ENCODE peak calls at places on chromosomes 2 and 18, in seven cellular contexts. O is AG04450, F is Panc1, M is lung, X is mesenchymal stem cell, E is body of pancreas, Y is transverse colon. R is an unnamed sample. For H3K9me3, the result is how much of the 10 kb centered on the place peaks cover.

GRCh38 chr18:67600781-67601180 is 84.3 kb upstream of the DSEL start:
- DNase-seq in O (no peak), F (no peak), M (no peak), X (no peak), E (no peak), Y (no peak), R (no peak)

GRCh38 chr2:231661422-231662027 is 46.8 kb upstream of the PTMA start:
- DNase-seq in O (no peak), F (no peak), M (no peak), X (no peak), E (no peak), Y (no peak), R (no peak)

GRCh38 chr2:49837894-49838293 is 683.6 kb upstream of the FSHR start:
- DNase-seq in O (no peak), F (no peak), M (no peak), X (no peak), E (no peak), Y (no peak), R (no peak)

GRCh38 chr18:48695671-48696070 is 156.8 kb downstream of the CTIF start:
- DNase-seq in O (no peak), F (no peak), M (no peak), X (no peak), E (no peak), Y (no peak), R (no peak)

GRCh38 chr2:33476100-33476792 is at the start of gene RASGRP3:
- DNase-seq in O (peak), F (peak), M (peak), X (peak), E (peak), Y (peak), R (peak)

GRCh38 chr2:3435440-3435839 is 55.9 kb downstream of the TRAPPC12 start:
- DNase-seq in O (no peak), F (no peak), M (no peak), X (no peak), E (no peak), Y (no peak), R (peak)

GRCh38 chr2:166127217-166128155 is at the start of gene SCN1A:
- DNase-seq in O (peak), F (peak), M (no peak), X (peak), E (no peak), Y (no peak), R (peak)

GRCh38 chr2:75292826-75293225 is 93.5 kb upstream of the TACR1 start:
- DNase-seq in O (no peak), F (no peak), M (no peak), X (no peak), E (no peak), Y (no peak), R (no peak)

GRCh38 chr2:130894326-130894942 is 57.7 kb downstream of the ARHGEF4 start:
- DNase-seq in O (no peak), F (no peak), M (no peak), X (no peak), E (no peak), Y (no peak), R (no peak)

GRCh38 chr2:83238111-83238510 is 1221.0 kb downstream of the SUCLG1 start:
- DNase-seq in O (no peak), F (no peak), M (no peak), X (no peak), E (no peak), Y (no peak), R (no peak)

GRCh38 chr2:141021109-141021508 is 1109.7 kb downstream of the LRP1B start:
- DNase-seq in O (peak), F (peak), M (no peak), X (peak), E (no peak), Y (no peak), R (no peak)

GRCh38 chr2:137872577-137872976 is 91.7 kb upstream of the HNMT start:
- DNase-seq in O (no peak), F (no peak), M (no peak), X (no peak), E (no peak), Y (no peak), R (no peak)

GRCh38 chr2:225468131-225468530 is 68.6 kb downstream of the NYAP2 start:
- DNase-seq in O (no peak), F (no peak), M (no peak), X (no peak), E (no peak), Y (no peak), R (no peak)

GRCh38 chr18:32769242-32770180 is 3.3 kb downstream of the KLHL14 start:
- DNase-seq in O (no peak), F (no peak), M (no peak), X (peak), E (peak), Y (no peak), R (no peak)

GRCh38 chr18:60556326-60556725 is 183.8 kb upstream of the MC4R start:
- DNase-seq in O (no peak), F (no peak), M (no peak), X (no peak), E (no peak), Y (no peak), R (no peak)

GRCh38 chr2:199463000-199463692 is 5.4 kb upstream of the SATB2 start:
- DNase-seq in O (no peak), F (no peak), M (peak), X (peak), E (peak), Y (peak), R (peak)

GRCh38 chr2:157468931-157469708 is 25.2 kb upstream of the CYTIP start:
- DNase-seq in O (no peak), F (no peak), M (no peak), X (peak), E (no peak), Y (no peak), R (peak)

GRCh38 chr2:173354073-173354600 is 535 bp upstream of the CDCA7 start:
- DNase-seq in O (no peak), F (no peak), M (no peak), X (peak), E (no peak), Y (no peak), R (peak)

GRCh38 chr2:234476766-234477165 is 20.1 kb downstream of the ARL4C start:
- DNase-seq in O (no peak), F (no peak), M (no peak), X (no peak), E (no peak), Y (no peak), R (no peak)

GRCh38 chr18:8988262-8988871 is 114.1 kb upstream of the NDUFV2 start:
- DNase-seq in O (no peak), F (peak), M (peak), X (peak), E (peak), Y (peak), R (peak)

GRCh38 chr18:30763913-30764350 is 278.6 kb downstream of the DSC3 start:
- DNase-seq in O (no peak), F (no peak), M (no peak), X (peak), E (no peak), Y (no peak), R (no peak)

GRCh38 chr2:106519767-106520166 is 32.6 kb downstream of the CD8B2 start:
- DNase-seq in O (no peak), F (no peak), M (no peak), X (no peak), E (no peak), Y (no peak), R (no peak)

GRCh38 chr2:189629553-189630453 is 31.5 kb upstream of the ASNSD1 start:
- DNase-seq in O (no peak), F (no peak), M (no peak), X (peak), E (no peak), Y (no peak), R (no peak)

GRCh38 chr2:23561088-23561487 is 176.1 kb downstream of the KLHL29 start:
- DNase-seq in O (no peak), F (no peak), M (no peak), X (no peak), E (no peak), Y (no peak), R (no peak)

GRCh38 chr2:241633561-241633960 is 3.4 kb downstream of the THAP4 start:
- DNase-seq in O (no peak), F (no peak), M (no peak), X (no peak), E (no peak), Y (no peak), R (no peak)

GRCh38 chr2:101762451-101763171 is 65.1 kb downstream of the MAP4K4 start:
- DNase-seq in O (no peak), F (no peak), M (no peak), X (no peak), E (no peak), Y (no peak), R (no peak)

GRCh38 chr18:71321319-71321718 is 1032.5 kb downstream of the SOCS6 start:
- DNase-seq in O (no peak), F (no peak), M (no peak), X (no peak), E (no peak), Y (no peak), R (no peak)

DNA sequence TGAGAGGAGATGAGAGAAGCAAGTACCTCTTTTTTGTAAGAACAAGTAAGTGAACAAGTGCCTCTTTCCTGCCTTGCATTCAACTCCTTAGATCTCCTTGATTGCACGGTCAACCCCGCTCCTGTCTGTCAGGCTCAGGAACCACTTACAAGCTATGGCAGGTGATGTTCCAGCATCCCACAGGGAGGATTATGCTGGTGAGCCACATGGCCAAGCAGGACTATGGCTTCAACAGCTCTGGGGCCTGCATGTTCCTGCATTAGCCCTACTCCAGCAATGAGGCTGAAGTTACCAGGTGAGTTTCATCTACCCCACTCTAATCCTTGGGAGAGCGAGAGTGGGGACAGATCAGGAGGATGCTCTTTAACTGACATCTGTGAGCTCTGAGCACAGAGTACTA is 29.5 kb downstream of the TTC32 start:
- DNase-seq in O (no peak), F (no peak), M (no peak), X (no peak), E (peak), Y (no peak), R (no peak)
- H3K4me3 ChIP-seq in O (no peak), F (no peak), M (no peak), X (no peak), E (no peak), Y (no peak), R (no peak)

GRCh38 chr2:10389191-10389590 is 58.9 kb downstream of the ODC1 start:
- DNase-seq in O (no peak), F (no peak), M (no peak), X (no peak), E (no peak), Y (no peak), R (no peak)

GRCh38 chr2:10385933-10386773 is 62.0 kb downstream of the ODC1 start:
- DNase-seq in O (peak), F (no peak), M (no peak), X (peak), E (no peak), Y (no peak), R (peak)

GRCh38 chr2:10389596-10389995 is 58.5 kb downstream of the ODC1 start:
- DNase-seq in O (no peak), F (no peak), M (no peak), X (peak), E (no peak), Y (peak), R (peak)

GRCh38 chr2:10385501-10385900 is 62.6 kb downstream of the ODC1 start:
- DNase-seq in O (no peak), F (no peak), M (no peak), X (no peak), E (no peak), Y (no peak), R (no peak)

GRCh38 chr2:10387033-10387432 is 61.1 kb downstream of the ODC1 start:
- DNase-seq in O (no peak), F (no peak), M (peak), X (no peak), E (no peak), Y (no peak), R (no peak)
- H3K27ac ChIP-seq in O (no peak), F (peak), M (peak), X (no peak), E (no peak), Y (no peak), R (no peak)

GRCh38 chr2:63300835-63301234 is 250.2 kb downstream of the OTX1 start:
- DNase-seq in O (no peak), F (no peak), M (no peak), X (no peak), E (no peak), Y (no peak), R (no peak)
- H3K9me3 ChIP-seq in O (under half), F (under half), M (under half), X (half or more), E (half or more), Y (under half), R (under half)

GRCh38 chr2:197254776-197255521 is 55.6 kb downstream of the ANKRD44 start:
- DNase-seq in O (no peak), F (no peak), M (no peak), X (peak), E (no peak), Y (no peak), R (no peak)
- H3K4me3 ChIP-seq in O (no peak), F (no peak), M (no peak), X (no peak), E (no peak), Y (no peak), R (no peak)

R was measured in small intestine.